ENCODE peak calls at places on chromosomes 5 and 9, in eight cellular contexts. C, M, Z, E, O, H, X and S are unnamed samples.

GRCh38 chr5:52778784-52779183 is 8.9 kb upstream of the ITGA1 start:
- DNase-seq in O (no peak), Z (no peak), M (no peak), X (no peak), E (no peak), H (no peak), C (no peak), S (no peak)

GRCh38 chr5:109688647-109688998 is 1.1 kb upstream of the MAN2A1 start:
- DNase-seq in E (no peak), O (no peak), Z (peak; percentile 75), C (no peak), X (peak; percentile 46), M (no peak), H (peak; percentile 66), S (peak; percentile 33)

GRCh38 chr5:1918488-1919208 is 35.9 kb upstream of the IRX4 start:
- DNase-seq in Z (no peak), X (no peak), E (no peak), C (no peak), O (no peak), H (no peak), M (no peak), S (no peak)

GRCh38 chr9:92726971-92727715 is 37.5 kb downstream of the BICD2 start:
- DNase-seq in Z (peak; percentile 82), M (peak; percentile 39), C (no peak), H (no peak), X (no peak), E (no peak), O (no peak), S (no peak)

GRCh38 chr9:93669116-93669957 is 93.0 kb downstream of the PHF2 start:
- DNase-seq in H (no peak), X (no peak), M (no peak), O (no peak), Z (no peak), E (no peak), C (no peak), S (no peak)

GRCh38 chr5:173946353-173946752 is 42.6 kb upstream of the C5orf47 start:
- DNase-seq in O (no peak), C (no peak), H (no peak), M (no peak), Z (no peak), X (no peak), E (no peak), S (no peak)

GRCh38 chr5:68421667-68422220 is 206.2 kb downstream of the PIK3R1 start:
- DNase-seq in E (no peak), O (no peak), X (no peak), H (no peak), Z (no peak), C (no peak), M (no peak), S (no peak)

GRCh38 chr5:169549453-169549852 is 34.1 kb upstream of the SPDL1 start:
- DNase-seq in Z (no peak), C (no peak), O (no peak), H (no peak), M (no peak), E (no peak), X (no peak), S (no peak)

GRCh38 chr9:83043583-83043982 is 19.4 kb downstream of the RASEF start:
- DNase-seq in M (no peak), X (no peak), H (no peak), C (no peak), Z (no peak), O (no peak), E (no peak), S (no peak)

GRCh38 chr5:34522599-34523381 is 133.3 kb upstream of the RAI14 start:
- DNase-seq in Z (peak; percentile 78), E (no peak), M (peak; percentile 85), O (peak; percentile 68), H (peak; percentile 73), X (peak; percentile 52), C (peak; percentile 67), S (peak; percentile 69)

GRCh38 chr5:164360589-164360988 is 855.2 kb downstream of the MAT2B start:
- DNase-seq in E (no peak), Z (no peak), X (no peak), C (peak; percentile 51), O (no peak), M (no peak), H (no peak), S (no peak)

GRCh38 chr5:3856036-3856435 is 260.4 kb downstream of the IRX1 start:
- DNase-seq in H (no peak), C (no peak), X (no peak), E (no peak), M (no peak), Z (no peak), O (no peak), S (no peak)

GRCh38 chr5:14362511-14362910 is 219.1 kb upstream of the OTULINL start:
- DNase-seq in M (no peak), H (no peak), E (no peak), X (no peak), C (peak; percentile 25), O (no peak), Z (no peak), S (no peak)

GRCh38 chr9:131951905-131952304 is 127.8 kb downstream of the MED27 start:
- DNase-seq in M (no peak), C (no peak), Z (no peak), H (no peak), O (peak; percentile 36), E (peak; percentile 59), X (no peak), S (no peak)

GRCh38 chr5:94968507-94969095 is 316.3 kb downstream of the MCTP1 start:
- DNase-seq in X (peak; percentile 77), Z (peak; percentile 72), E (no peak), O (no peak), C (peak; percentile 87), M (peak; percentile 27), H (peak; percentile 79), S (peak; percentile 66)